ENCODE peak calls at places on chromosomes 3 and 15, in seven cellular contexts. J is GM23248, U is GM23338, O is mammary epithelial cell, C is OCI-LY7, L is HCT116, M is H1. G is an unnamed sample. For H3K4me1 and H3K36me3, the result is how much of the 10 kb centered on the place peaks cover.

GRCh38 chr3:156434921-156435320 is 120.0 kb downstream of the SSR3 start:
- DNase-seq in C (no peak), M (no peak), U (no peak), J (no peak), O (peak), L (no peak), G (no peak)

GRCh38 chr3:82145742-82146141 is 384.3 kb upstream of the GBE1 start:
- DNase-seq in U (no peak), C (no peak), O (no peak), M (no peak), L (no peak), J (no peak), G (no peak)

GRCh38 chr15:101455291-101455916 is 34.1 kb downstream of the PCSK6 start:
- DNase-seq in M (no peak), J (peak), C (no peak), U (no peak), L (no peak), O (no peak), G (no peak)

GRCh38 chr3:123687286-123687685 is 102.4 kb upstream of the HACD2 start:
- DNase-seq in O (no peak), L (no peak), J (peak), M (no peak), U (no peak), C (no peak), G (no peak)

GRCh38 chr3:25493786-25494185 is 65.7 kb downstream of the RARB start:
- DNase-seq in C (no peak), J (peak), M (no peak), U (no peak), O (peak), L (no peak), G (no peak)

GRCh38 chr3:127914584-127914983 is 448 bp upstream of the KBTBD12 start:
- DNase-seq in U (no peak), M (no peak), L (no peak), O (no peak), J (peak), C (no peak), G (no peak)

GRCh38 chr3:14803101-14803980 is 15.4 kb upstream of the FGD5 start:
- DNase-seq in O (no peak), C (no peak), L (no peak), J (peak), U (peak), M (no peak), G (no peak)

GRCh38 chr3:111373861-111374260 is 168.1 kb upstream of the CD96 start:
- DNase-seq in C (no peak), J (peak), L (no peak), O (peak), U (no peak), M (no peak), G (no peak)

GRCh38 chr3:127213381-127213918 is 20.5 kb downstream of the PRR23E start:
- DNase-seq in C (no peak), L (no peak), M (no peak), O (no peak), J (no peak), U (no peak), G (no peak)

GRCh38 chr3:64595253-64595694 is 92.5 kb downstream of the ADAMTS9 start:
- DNase-seq in O (peak), L (no peak), U (no peak), C (no peak), J (peak), M (no peak), G (peak)

GRCh38 chr15:43878466-43878865 is 51.7 kb downstream of the WDR76 start:
- DNase-seq in O (no peak), M (no peak), J (no peak), L (no peak), C (no peak), U (no peak), G (no peak)

GRCh38 chr3:139292933-139293664 is 50.7 kb upstream of the MRPS22 start:
- DNase-seq in U (no peak), L (no peak), J (no peak), C (no peak), M (no peak), O (peak), G (no peak)

GRCh38 chr3:61186030-61186429 is 65.2 kb downstream of the FHIT start:
- DNase-seq in L (no peak), U (no peak), J (no peak), M (no peak), O (no peak), C (no peak), G (no peak)

GRCh38 chr3:138450704-138451424 is 16.4 kb downstream of the ESYT3 start:
- DNase-seq in M (no peak), C (no peak), J (no peak), U (no peak), O (no peak), L (no peak), G (no peak)

GRCh38 chr3:178385280-178385952 is 150.8 kb upstream of the KCNMB2 start:
- DNase-seq in O (peak), J (peak), L (peak), U (peak), C (peak), M (peak), G (no peak)
- H3K4me2 ChIP-seq in O (no peak), J (no peak), L (no peak), U (no peak), C (no peak), M (no peak), G (peak)

GRCh38 chr3:133945696-133946095 is 50.0 kb upstream of the RAB6B start:
- DNase-seq in M (no peak), J (no peak), L (no peak), C (no peak), O (no peak), U (no peak), G (no peak)

GRCh38 chr3:133944181-133944580 is 48.5 kb upstream of the RAB6B start:
- DNase-seq in J (peak), U (no peak), M (no peak), C (no peak), O (no peak), L (no peak), G (peak)

GRCh38 chr3:133942761-133943535 is 47.3 kb upstream of the RAB6B start:
- DNase-seq in O (no peak), U (no peak), J (no peak), M (no peak), L (no peak), C (no peak), G (peak)

GRCh38 chr3:133944641-133945441 is 49.2 kb upstream of the RAB6B start:
- DNase-seq in J (peak), U (no peak), C (no peak), M (no peak), O (peak), L (no peak), G (peak)

GRCh38 chr3:133943639-133944131 is 48.0 kb upstream of the RAB6B start:
- DNase-seq in L (peak), J (peak), U (no peak), C (no peak), O (peak), M (no peak), G (peak)
- H3K4me1 ChIP-seq in L (under half), J (under half), U (under half), C (under half), O (under half), M (under half), G (half or more)

DNA sequence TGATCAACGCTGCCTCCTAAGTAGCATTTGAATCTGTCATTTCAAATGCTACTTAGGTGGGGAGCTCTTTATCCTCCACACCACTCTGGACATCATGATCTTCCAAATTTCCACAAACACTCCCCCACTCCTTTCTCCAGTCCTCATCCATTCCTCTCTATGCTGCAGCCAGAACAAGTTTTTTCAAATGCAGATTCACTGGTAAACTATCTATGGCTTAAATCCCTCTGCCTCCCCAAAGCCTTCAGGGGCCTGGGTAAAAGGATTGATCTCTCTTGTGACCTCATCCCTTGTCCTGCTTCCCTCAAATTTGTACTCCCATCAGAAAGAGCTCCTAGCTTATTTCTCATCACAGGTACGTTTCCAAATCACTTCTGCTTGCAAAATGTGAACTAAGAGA is 1.3 kb upstream of the AEN start:
- DNase-seq in M (peak), O (no peak), C (no peak), U (peak), L (no peak), J (no peak), G (peak)
- H3K36me3 ChIP-seq in M (under half), O (under half), C (under half), U (under half), L (under half), J (under half), G (under half)

GRCh38 chr15:72155021-72155621 is 36.9 kb downstream of the SENP8 start:
- DNase-seq in M (peak), J (peak), C (no peak), O (peak), L (no peak), U (peak), G (peak)
- H3K4me2 ChIP-seq in M (no peak), J (peak), C (peak), O (peak), L (no peak), U (peak), G (peak)

GRCh38 chr3:71573181-71573580 is 10.3 kb downstream of the FOXP1 start:
- DNase-seq in U (peak), L (no peak), M (no peak), C (no peak), O (no peak), J (no peak), G (no peak)
- H3K4me1 ChIP-seq in U (under half), L (under half), M (under half), C (half or more), O (under half), J (under half), G (under half)

GRCh38 chr15:28113426-28114113 is 14.5 kb upstream of the OCA2 start:
- DNase-seq in O (no peak), M (no peak), U (no peak), C (no peak), L (no peak), J (no peak), G (peak)
- H3K36me3 ChIP-seq in O (under half), M (under half), U (under half), C (half or more), L (under half), J (under half), G (half or more)

DNA sequence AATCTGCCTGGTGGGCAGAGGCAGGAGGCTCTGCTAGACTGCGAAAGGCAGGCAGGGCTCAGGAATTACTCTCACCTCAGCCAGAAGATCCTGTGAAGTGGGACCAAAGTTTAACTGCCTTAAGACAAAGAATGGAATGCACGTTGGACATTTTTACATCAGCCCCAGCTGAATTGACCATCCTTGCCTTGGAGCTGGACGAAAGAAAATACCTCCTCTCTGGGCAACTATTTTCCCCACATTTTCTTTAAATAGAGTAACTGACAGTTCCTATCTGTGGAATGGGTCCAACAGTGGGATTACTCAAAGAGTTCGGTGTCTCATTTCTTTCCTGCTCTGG is 28.7 kb downstream of the ARID3B start:
- DNase-seq in O (no peak), L (no peak), C (no peak), M (no peak), J (no peak), U (no peak), G (no peak)
- H3K4me2 ChIP-seq in O (no peak), L (no peak), C (no peak), M (no peak), J (no peak), U (no peak), G (peak)

DNA sequence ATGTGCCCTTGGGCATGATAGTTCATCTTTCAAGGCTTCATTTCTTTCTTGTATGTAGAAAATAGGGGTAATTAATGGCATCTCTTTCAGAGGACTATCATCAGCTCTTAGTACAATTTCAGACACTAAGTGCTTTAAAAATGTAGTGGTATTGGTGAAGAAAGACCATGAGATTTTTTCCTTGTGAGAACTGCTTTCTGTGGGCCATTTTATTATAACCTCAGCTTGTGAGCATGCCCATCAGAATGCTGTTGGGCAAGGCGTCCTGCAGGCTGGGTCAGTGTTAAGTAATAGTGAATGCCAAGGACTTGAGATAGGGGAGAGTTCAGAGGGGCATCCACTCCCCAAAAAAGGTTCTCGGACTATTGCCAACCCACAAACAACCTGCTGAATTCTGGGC is 187.9 kb downstream of the GHSR start:
- DNase-seq in J (peak), O (peak), M (no peak), U (no peak), C (no peak), L (no peak), G (no peak)
- H3K4me1 ChIP-seq in J (half or more), O (under half), M (under half), U (under half), C (under half), L (under half), G (half or more)

G was measured in osteoblast.